ENCODE peak calls at places on chromosomes 7 and 10, in seven cellular contexts. U is IMR-90, I is adrenal gland, E is HCT116, V is Peyer's patch, K is stomach, R is ovary. B is an unnamed sample.

GRCh38 chr10:85420501-85421191 is 945.9 kb downstream of the GRID1 start:
- DNase-seq in U (no peak), I (no peak), E (no peak), V (no peak), K (no peak), R (no peak), B (no peak)

GRCh38 chr7:24831240-24831639 is 74.0 kb upstream of the GSDME start:
- DNase-seq in U (peak), I (no peak), E (no peak), V (no peak), K (no peak), R (no peak), B (no peak)

GRCh38 chr10:68492118-68492517 is 20.3 kb upstream of the DNA2 start:
- DNase-seq in U (peak), I (no peak), E (no peak), V (no peak), K (no peak), R (no peak), B (no peak)

GRCh38 chr10:27446091-27446918 is 57.8 kb upstream of the RAB18 start:
- DNase-seq in U (peak), I (no peak), E (peak), V (no peak), K (no peak), R (no peak), B (no peak)

GRCh38 chr7:25478925-25479324 is 250.6 kb upstream of the NPVF start:
- DNase-seq in U (no peak), I (no peak), E (no peak), V (no peak), K (no peak), R (no peak), B (no peak)

GRCh38 chr7:25720427-25720826 is 431.6 kb upstream of the NFE2L3 start:
- DNase-seq in U (peak), I (peak), E (no peak), V (no peak), K (no peak), R (no peak), B (no peak)

GRCh38 chr10:125515571-125515970 is 167.4 kb downstream of the TEX36 start:
- DNase-seq in U (no peak), I (no peak), E (no peak), V (no peak), K (no peak), R (no peak), B (no peak)

GRCh38 chr10:69769395-69769989 is 32.2 kb upstream of the COL13A1 start:
- DNase-seq in U (peak), I (peak), E (peak), V (peak), K (no peak), R (peak), B (no peak)

GRCh38 chr10:1420663-1421362 is 316.5 kb downstream of the ADARB2 start:
- DNase-seq in U (no peak), I (no peak), E (peak), V (peak), K (peak), R (peak), B (peak)

GRCh38 chr7:128352138-128352537 is 8.4 kb upstream of the RBM28 start:
- DNase-seq in U (peak), I (peak), E (no peak), V (no peak), K (peak), R (peak), B (no peak)

GRCh38 chr7:81462672-81463071 is 307.2 kb downstream of the HGF start:
- DNase-seq in U (peak), I (no peak), E (no peak), V (no peak), K (no peak), R (no peak), B (no peak)

GRCh38 chr7:140525741-140526140 is 46.4 kb upstream of the MKRN1 start:
- DNase-seq in U (no peak), I (no peak), E (no peak), V (no peak), K (no peak), R (no peak), B (no peak)

GRCh38 chr7:29146082-29146706 is at the start of gene CPVL:
- DNase-seq in U (no peak), I (peak), E (peak), V (no peak), K (peak), R (peak), B (peak)

GRCh38 chr7:142496545-142496991 is 238.7 kb upstream of the PRSS58 start:
- DNase-seq in U (peak), I (no peak), E (peak), V (no peak), K (no peak), R (no peak), B (no peak)

GRCh38 chr10:2851544-2851943 is 215.8 kb upstream of the PFKP start:
- DNase-seq in U (no peak), I (no peak), E (no peak), V (no peak), K (no peak), R (no peak), B (no peak)

GRCh38 chr7:31883761-31884164 is 186.4 kb downstream of the PDE1C start:
- DNase-seq in U (peak), I (peak), E (no peak), V (no peak), K (no peak), R (no peak), B (no peak)

DNA sequence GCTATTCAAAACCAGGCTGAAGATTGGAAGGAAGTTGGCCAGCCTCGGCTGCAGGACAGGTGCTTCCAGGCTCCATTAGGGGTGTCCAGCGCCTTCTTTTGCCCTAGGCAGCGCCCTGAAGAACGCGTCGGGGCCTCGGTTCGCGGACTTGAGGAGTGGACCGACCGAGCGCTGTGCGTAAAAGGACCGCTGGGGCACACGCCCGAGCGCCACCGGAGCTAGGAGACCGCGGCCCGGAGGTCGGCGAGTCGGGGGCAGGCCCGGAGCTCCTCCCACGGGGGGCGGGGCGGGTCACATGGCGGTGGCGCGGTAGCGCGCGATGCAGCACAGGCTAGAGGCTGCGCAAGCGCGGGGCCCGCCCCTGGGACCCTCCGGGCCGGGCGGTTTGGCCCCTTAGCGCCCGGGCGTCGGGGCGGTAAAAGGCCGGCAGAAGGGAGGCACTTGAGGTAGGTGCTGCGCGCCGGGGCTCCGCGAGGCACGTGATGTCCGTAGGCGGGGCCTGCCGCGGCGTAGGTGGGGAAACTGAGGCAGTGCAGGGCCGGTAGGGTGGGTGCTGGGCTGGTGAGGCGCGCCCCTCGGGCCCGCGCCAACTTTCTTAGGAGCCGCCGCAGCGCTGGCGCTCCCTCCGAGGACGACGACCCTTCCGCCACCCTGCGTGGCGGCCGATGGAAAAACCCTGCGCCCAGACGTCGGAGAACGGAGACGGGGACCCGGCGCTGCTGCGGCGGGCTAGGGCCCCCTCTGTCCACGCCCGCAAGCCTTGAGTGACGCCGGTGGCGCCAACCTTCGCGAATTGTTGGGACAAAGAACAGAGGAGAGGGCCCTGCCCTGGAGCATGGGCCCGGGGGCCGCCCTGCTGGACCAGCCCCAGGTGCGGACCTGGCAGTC is at the start of gene PRXL2A:
- DNase-seq in U (no peak), I (peak), E (no peak), V (peak), K (peak), R (peak), B (peak)
- TF ChIP-seq POLR2A in U (no peak), I (peak), E (peak), V (peak), K (no peak), R (peak), B (peak)

GRCh38 chr7:139359366-139360209 is at the start of gene LUC7L2:
- DNase-seq in U (peak), I (peak), E (peak), V (peak), K (peak), R (peak), B (peak)
- H3K4me3 ChIP-seq in U (peak), I (peak), E (peak), V (peak), K (peak), R (peak), B (peak)

GRCh38 chr7:99385564-99385963 is 11.0 kb downstream of the ARPC1B start:
- DNase-seq in U (no peak), I (no peak), E (no peak), V (no peak), K (no peak), R (no peak), B (no peak)

GRCh38 chr7:99384523-99384922 is 10.0 kb downstream of the ARPC1B start:
- DNase-seq in U (no peak), I (no peak), E (no peak), V (no peak), K (no peak), R (no peak), B (no peak)

GRCh38 chr7:99383791-99384370 is 9.4 kb downstream of the ARPC1B start:
- DNase-seq in U (no peak), I (no peak), E (no peak), V (no peak), K (no peak), R (no peak), B (no peak)

GRCh38 chr7:99387912-99388311 is 13.4 kb downstream of the ARPC1B start:
- DNase-seq in U (no peak), I (no peak), E (no peak), V (no peak), K (no peak), R (no peak), B (no peak)

GRCh38 chr7:99386584-99387238 is 12.2 kb downstream of the ARPC1B start:
- DNase-seq in U (peak), I (no peak), E (no peak), V (no peak), K (no peak), R (no peak), B (no peak)
- TF ChIP-seq POLR2A in U (no peak), I (no peak), E (no peak), V (no peak), K (no peak), R (no peak), B (no peak)

DNA sequence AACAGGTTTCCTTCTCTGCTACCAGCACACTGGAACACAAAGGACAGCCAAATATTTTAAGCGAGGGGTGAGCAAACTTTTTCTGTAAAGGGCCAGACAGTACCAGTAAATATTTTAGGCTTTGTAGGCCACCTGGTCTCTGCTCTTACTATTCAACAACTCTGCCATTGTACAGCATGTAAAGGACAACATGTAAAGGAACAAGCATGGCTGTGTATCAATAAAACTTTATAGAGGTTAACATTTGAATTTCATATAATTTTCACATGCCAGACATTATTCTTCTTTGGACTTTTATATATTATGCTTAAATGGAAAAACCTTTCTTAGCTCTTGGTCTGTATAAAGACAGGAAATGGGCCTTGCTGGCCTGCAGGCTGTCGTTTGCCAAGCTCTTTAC is 30.2 kb downstream of the RHEB start:
- DNase-seq in U (no peak), I (no peak), E (no peak), V (no peak), K (no peak), R (no peak), B (no peak)
- H3K4me3 ChIP-seq in U (no peak), I (no peak), E (no peak), V (no peak), K (no peak), R (no peak), B (no peak)